ENCODE peak calls at places on chromosomes 2 and 18, in seven cellular contexts. Z, Q, L, A, T, N and J are unnamed samples.
A peak's percentile ranks its signal among the peaks of the same experiment; 100 is the strongest.

GRCh38 chr2:105887246-105887645 is 142.5 kb downstream of the NCK2 start:
- DNase-seq in Z (peak; percentile 57), Q (no peak), L (no peak), A (no peak), T (peak; percentile 63), N (no peak), J (no peak)

GRCh38 chr2:29950432-29950943 is 29.1 kb upstream of the ALK start:
- DNase-seq in Z (no peak), Q (no peak), L (no peak), A (no peak), T (no peak), N (no peak), J (no peak)

GRCh38 chr2:48508461-48509124 is 21.4 kb upstream of the STON1 start:
- DNase-seq in Z (peak; percentile 84), Q (peak; percentile 66), L (peak; percentile 72), A (no peak), T (peak; percentile 88), N (peak; percentile 75), J (peak; percentile 54)

GRCh38 chr18:57427429-57428181 is 7.6 kb upstream of the ONECUT2 start:
- DNase-seq in Z (no peak), Q (peak; percentile 73), L (no peak), A (no peak), T (no peak), N (no peak), J (peak; percentile 46)

GRCh38 chr2:110105608-110106467 is 9.8 kb downstream of the MALL start:
- DNase-seq in Z (peak; percentile 87), Q (no peak), L (no peak), A (no peak), T (peak; percentile 90), N (peak; percentile 45), J (peak; percentile 69)

GRCh38 chr2:8003462-8004075 is 678.3 kb upstream of the ID2 start:
- DNase-seq in Z (peak; percentile 52), Q (no peak), L (no peak), A (no peak), T (peak; percentile 62), N (no peak), J (peak; percentile 70)

GRCh38 chr2:176130917-176131616 is 1.6 kb downstream of the HOXD8 start:
- DNase-seq in Z (no peak), Q (no peak), L (no peak), A (no peak), T (no peak), N (no peak), J (no peak)

GRCh38 chr2:5145053-5145452 is 547.1 kb upstream of the SOX11 start:
- DNase-seq in Z (no peak), Q (no peak), L (no peak), A (no peak), T (no peak), N (no peak), J (no peak)

GRCh38 chr18:23903971-23904370 is 110.6 kb upstream of the TTC39C start:
- DNase-seq in Z (no peak), Q (no peak), L (no peak), A (no peak), T (no peak), N (no peak), J (no peak)

GRCh38 chr2:73969356-73969755 is 15.4 kb upstream of the TET3 start:
- DNase-seq in Z (no peak), Q (no peak), L (no peak), A (no peak), T (no peak), N (no peak), J (no peak)

GRCh38 chr2:16640867-16641266 is 24.8 kb downstream of the CYRIA start:
- DNase-seq in Z (no peak), Q (no peak), L (no peak), A (no peak), T (no peak), N (no peak), J (no peak)

GRCh38 chr2:95328386-95329125 is 31.4 kb downstream of the KCNIP3 start:
- DNase-seq in Z (peak; percentile 45), Q (no peak), L (no peak), A (no peak), T (peak; percentile 56), N (no peak), J (no peak)

GRCh38 chr2:70820499-70820898 is at the start of gene CLEC4F:
- DNase-seq in Z (no peak), Q (no peak), L (no peak), A (no peak), T (no peak), N (no peak), J (no peak)

GRCh38 chr2:235215248-235215647 is 263.4 kb downstream of the SH3BP4 start:
- DNase-seq in Z (no peak), Q (no peak), L (no peak), A (no peak), T (no peak), N (no peak), J (no peak)

GRCh38 chr18:59851784-59852399 is 47.9 kb upstream of the PMAIP1 start:
- DNase-seq in Z (no peak), Q (no peak), L (no peak), A (no peak), T (no peak), N (no peak), J (no peak)

GRCh38 chr2:174350018-174350417 is 15.3 kb downstream of the SP9 start:
- DNase-seq in Z (no peak), Q (peak; percentile 37), L (no peak), A (no peak), T (no peak), N (no peak), J (peak; percentile 17)

GRCh38 chr2:217797661-217798069 is 205.1 kb downstream of the TNS1 start:
- DNase-seq in Z (no peak), Q (no peak), L (no peak), A (no peak), T (peak; percentile 30), N (no peak), J (no peak)

GRCh38 chr2:134080759-134081158 is 173.1 kb upstream of the MGAT5 start:
- DNase-seq in Z (no peak), Q (no peak), L (no peak), A (no peak), T (no peak), N (no peak), J (no peak)

GRCh38 chr2:99389371-99389770 is 52.2 kb downstream of the EIF5B start:
- DNase-seq in Z (peak; percentile 70), Q (no peak), L (no peak), A (no peak), T (peak; percentile 75), N (no peak), J (no peak)

GRCh38 chr2:15539999-15540398 is 21.1 kb downstream of the NBAS start:
- DNase-seq in Z (no peak), Q (no peak), L (no peak), A (no peak), T (no peak), N (no peak), J (no peak)

GRCh38 chr2:71240794-71241193 is 13.9 kb upstream of the PAIP2B start:
- DNase-seq in Z (no peak), Q (no peak), L (no peak), A (no peak), T (no peak), N (no peak), J (no peak)

GRCh38 chr2:217105733-217106649 is 246.1 kb upstream of the TNP1 start:
- DNase-seq in Z (peak; percentile 99), Q (no peak), L (no peak), A (no peak), T (peak; percentile 99), N (no peak), J (peak; percentile 24)

GRCh38 chr2:60053791-60054190 is 499.7 kb downstream of the BCL11A start:
- DNase-seq in Z (no peak), Q (no peak), L (no peak), A (no peak), T (no peak), N (no peak), J (no peak)

GRCh38 chr2:20962939-20963543 is 80.8 kb downstream of the APOB start:
- DNase-seq in Z (peak; percentile 17), Q (peak; percentile 82), L (peak; percentile 27), A (no peak), T (peak; percentile 21), N (peak; percentile 59), J (peak; percentile 84)

GRCh38 chr2:136670-137069 is 90.4 kb upstream of the FAM110C start:
- DNase-seq in Z (no peak), Q (no peak), L (no peak), A (no peak), T (no peak), N (no peak), J (no peak)

GRCh38 chr2:118431586-118431985 is 343.3 kb downstream of the INSIG2 start:
- DNase-seq in Z (no peak), Q (no peak), L (no peak), A (no peak), T (peak; percentile 35), N (no peak), J (no peak)
- H3K4me2 ChIP-seq in Z (peak overlapping the region; percentile 57), Q (no peak overlapping the region), L (no peak overlapping the region), A (no peak overlapping the region), T (no peak overlapping the region), N (no peak overlapping the region), J (no peak overlapping the region)

GRCh38 chr2:216104691-216105090 is 4.5 kb upstream of the XRCC5 start:
- DNase-seq in Z (no peak), Q (peak; percentile 15), L (no peak), A (no peak), T (no peak), N (no peak), J (no peak)
- TF ChIP-seq EZH2 in Z (no peak), Q (no peak), L (no peak), A (no peak), T (no peak), N (no peak), J (no peak)

DNA sequence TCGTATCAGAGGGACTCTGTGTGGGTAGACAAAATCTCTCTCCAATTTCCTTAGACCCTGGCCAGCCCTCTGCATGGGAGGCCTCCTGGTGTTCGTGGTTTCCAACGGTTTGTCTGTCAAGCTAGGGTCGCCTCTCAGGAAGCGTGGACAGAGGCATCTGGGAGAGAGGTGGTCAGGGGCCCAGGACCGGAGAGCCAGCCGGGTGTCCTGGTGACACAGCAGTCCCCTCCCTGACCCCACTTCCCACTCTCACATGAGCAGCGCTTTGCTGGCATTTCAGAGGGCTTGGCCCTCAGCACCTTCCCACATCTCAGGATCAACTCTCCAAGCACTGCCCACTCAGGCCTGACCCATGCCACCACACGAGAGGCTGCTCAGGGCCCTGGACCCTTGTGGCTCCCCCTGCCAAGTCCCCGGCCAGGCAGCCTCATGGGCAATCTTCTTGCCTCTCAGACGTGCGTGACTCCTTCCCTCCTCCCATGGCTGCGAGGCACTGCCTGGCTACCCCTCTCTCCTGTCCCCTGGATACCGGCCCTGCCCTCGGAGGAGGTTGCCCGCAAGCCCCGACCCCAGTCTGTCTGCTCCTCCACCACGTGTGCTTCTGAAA is 267.9 kb downstream of the NDUFA10 start:
- DNase-seq in Z (no peak), Q (no peak), L (no peak), A (no peak), T (no peak), N (no peak), J (no peak)
- H3K27ac ChIP-seq in Z (no peak overlapping the region), Q (no peak overlapping the region), L (no peak overlapping the region), A (no peak overlapping the region), T (no peak overlapping the region), N (no peak overlapping the region), J (no peak overlapping the region)

GRCh38 chr18:21740474-21740723 is 193 bp upstream of the MIB1 start:
- DNase-seq in Z (peak; percentile 87), Q (no peak), L (peak; percentile 90), A (no peak), T (peak; percentile 93), N (peak; percentile 92), J (peak; percentile 100)
- H3K4me2 ChIP-seq in Z (peak overlapping the region; percentile 99), Q (peak overlapping the region; percentile 67), L (peak overlapping the region; percentile 80), A (peak overlapping the region; percentile 71), T (peak overlapping the region; percentile 36), N (peak overlapping the region; percentile 94), J (peak overlapping the region; percentile 75)